ENCODE peak calls at places on chromosomes 12 and 14, in four cellular contexts. One of them, this sample, is unnamed.

GRCh38 chr14:60331201-60332045 is 82.4 kb downstream of the PPM1A start:
- DNase-seq in NCI-H1417: peak; percentile 96
- DNase-seq in HS-5: no peak
- DNase-seq in HT-29: peak; percentile 68
- DNase-seq in this sample: peak; percentile 99

GRCh38 chr14:79354336-79354735 is 857.0 kb downstream of the DIO2 start:
- DNase-seq in NCI-H1417: no peak
- DNase-seq in HS-5: no peak
- DNase-seq in HT-29: no peak
- DNase-seq in this sample: no peak

GRCh38 chr12:47755655-47756562 is 2.8 kb downstream of the RAPGEF3 start:
- DNase-seq in NCI-H1417: no peak
- DNase-seq in HS-5: no peak
- DNase-seq in HT-29: peak; percentile 60
- DNase-seq in this sample: no peak

GRCh38 chr12:88342434-88342833 is 200.3 kb downstream of the TMTC3 start:
- DNase-seq in NCI-H1417: no peak
- DNase-seq in HS-5: no peak
- DNase-seq in HT-29: no peak
- DNase-seq in this sample: no peak

GRCh38 chr12:84117190-84117589 is 795.4 kb downstream of the SLC6A15 start:
- DNase-seq in NCI-H1417: no peak
- DNase-seq in HS-5: no peak
- DNase-seq in HT-29: no peak
- DNase-seq in this sample: no peak

GRCh38 chr12:52530905-52531304 is 10.7 kb upstream of the KRT5 start:
- DNase-seq in NCI-H1417: no peak
- DNase-seq in HS-5: no peak
- DNase-seq in HT-29: no peak
- DNase-seq in this sample: no peak

GRCh38 chr14:94636744-94637412 is 24.7 kb downstream of the SERPINA3 start:
- DNase-seq in NCI-H1417: no peak
- DNase-seq in HS-5: no peak
- DNase-seq in HT-29: peak; percentile 29
- DNase-seq in this sample: no peak

GRCh38 chr12:58081488-58081887 is 140.1 kb downstream of the ATP23 start:
- DNase-seq in NCI-H1417: peak; percentile 61
- DNase-seq in HS-5: no peak
- DNase-seq in HT-29: no peak
- DNase-seq in this sample: no peak

GRCh38 chr12:131700271-131700670 is 10.6 kb upstream of the SFSWAP start:
- DNase-seq in NCI-H1417: no peak
- DNase-seq in HS-5: no peak
- DNase-seq in HT-29: no peak
- DNase-seq in this sample: no peak

GRCh38 chr12:3837049-3837448 is 36.1 kb downstream of the PARP11 start:
- DNase-seq in NCI-H1417: no peak
- DNase-seq in HS-5: no peak
- DNase-seq in HT-29: no peak
- DNase-seq in this sample: peak; percentile 1

GRCh38 chr12:110940296-110940695 is 19.9 kb upstream of the MYL2 start:
- DNase-seq in NCI-H1417: no peak
- DNase-seq in HS-5: no peak
- DNase-seq in HT-29: no peak
- DNase-seq in this sample: no peak

This sample was measured in NCI-H1092 treated with DMSO at 0.1 percent for 48 hours.